ENCODE peak calls at places on chromosome 20, in seven cellular contexts. F is ovary, W is transverse colon, I is DND-41, B is left ventricle myocardium inferior, U is lower lobe of right lung, L is bronchial epithelial cell. H is an unnamed sample. For H3K27me3, the result is how much of the 10 kb centered on the place peaks cover.

GRCh38 chr20:2401527-2401926 is 20.8 kb downstream of the TGM6 start:
- DNase-seq in F (no peak), W (no peak), I (no peak), B (no peak), U (no peak), L (no peak), H (no peak)

GRCh38 chr20:577167-577791 is 32.8 kb downstream of the TCF15 start:
- DNase-seq in F (no peak), W (no peak), I (no peak), B (no peak), U (no peak), L (peak), H (no peak)

GRCh38 chr20:48378976-48379670 is 448.7 kb downstream of the PREX1 start:
- DNase-seq in F (no peak), W (no peak), I (no peak), B (no peak), U (no peak), L (no peak), H (no peak)

GRCh38 chr20:36454664-36455427 is 86.5 kb upstream of the MYL9 start:
- DNase-seq in F (no peak), W (no peak), I (no peak), B (peak), U (peak), L (no peak), H (no peak)

GRCh38 chr20:58970146-58970545 is 10.9 kb upstream of the NELFCD start:
- DNase-seq in F (no peak), W (no peak), I (no peak), B (no peak), U (no peak), L (no peak), H (no peak)

GRCh38 chr20:36543187-36544133 is 2.1 kb downstream of the MYL9 start:
- DNase-seq in F (peak), W (peak), I (no peak), B (peak), U (no peak), L (no peak), H (peak)

GRCh38 chr20:39800111-39800510 is 838.0 kb downstream of the DHX35 start:
- DNase-seq in F (no peak), W (no peak), I (no peak), B (no peak), U (no peak), L (peak), H (peak)

GRCh38 chr20:54323227-54323734 is 115.4 kb downstream of the PFDN4 start:
- DNase-seq in F (no peak), W (no peak), I (no peak), B (no peak), U (no peak), L (no peak), H (peak)

GRCh38 chr20:25984933-25985332 is 288.3 kb upstream of the ZNF337 start:
- DNase-seq in F (peak), W (peak), I (no peak), B (peak), U (peak), L (no peak), H (peak)

GRCh38 chr20:30811896-30812671 is 445.4 kb upstream of the DEFB115 start:
- DNase-seq in F (no peak), W (no peak), I (no peak), B (peak), U (peak), L (peak), H (peak)

GRCh38 chr20:48298851-48299484 is 513.7 kb upstream of the SULF2 start:
- DNase-seq in F (no peak), W (peak), I (no peak), B (no peak), U (no peak), L (peak), H (peak)

GRCh38 chr20:60463798-60464197 is 505.6 kb downstream of the CDH26 start:
- DNase-seq in F (no peak), W (no peak), I (no peak), B (no peak), U (no peak), L (no peak), H (no peak)
- H3K27me3 ChIP-seq in F (under half), W (under half), I (under half), B (under half), U (under half), L (under half), H (under half)

GRCh38 chr20:8213831-8214587 is 81.9 kb downstream of the PLCB1 start:
- DNase-seq in F (no peak), W (no peak), I (peak), B (no peak), U (no peak), L (no peak), H (no peak)
- H3K4me3 ChIP-seq in F (no peak), W (no peak), I (peak), B (peak), U (peak), L (no peak), H (no peak)

GRCh38 chr20:38730989-38731737 is 6.9 kb downstream of the SLC32A1 start:
- DNase-seq in F (peak), W (peak), I (peak), B (peak), U (peak), L (peak), H (peak)
- H3K27me3 ChIP-seq in F (under half), W (half or more), I (under half), B (half or more), U (half or more), L (half or more), H (half or more)

GRCh38 chr20:57498425-57499400 is 26.2 kb downstream of the CTCFL start:
- DNase-seq in F (no peak), W (no peak), I (peak), B (no peak), U (no peak), L (peak), H (peak)
- H3K4me3 ChIP-seq in F (no peak), W (no peak), I (no peak), B (no peak), U (no peak), L (no peak), H (no peak)

DNA sequence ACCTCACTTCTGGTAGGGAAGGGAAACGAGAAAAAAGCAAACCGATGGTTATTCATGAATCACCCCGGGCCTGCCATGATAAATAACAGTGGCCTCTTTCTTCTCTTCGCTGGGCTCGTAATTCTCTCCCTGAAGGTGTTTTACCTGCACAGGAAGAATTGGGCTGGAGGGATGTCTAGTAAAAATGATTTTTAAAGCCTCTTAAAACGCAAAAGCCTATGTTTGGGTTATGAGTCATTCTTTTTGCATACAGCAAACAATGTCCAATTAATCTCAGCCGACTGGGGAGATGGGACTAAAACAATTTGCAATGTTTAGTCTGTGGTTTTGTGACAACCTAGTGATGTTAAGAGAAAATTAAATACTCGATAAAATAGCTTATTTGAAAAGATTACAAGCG is 16.7 kb downstream of the LINC00237 start:
- DNase-seq in F (no peak), W (no peak), I (no peak), B (no peak), U (no peak), L (no peak), H (no peak)
- H3K27me3 ChIP-seq in F (under half), W (half or more), I (under half), B (half or more), U (under half), L (under half), H (half or more)

DNA sequence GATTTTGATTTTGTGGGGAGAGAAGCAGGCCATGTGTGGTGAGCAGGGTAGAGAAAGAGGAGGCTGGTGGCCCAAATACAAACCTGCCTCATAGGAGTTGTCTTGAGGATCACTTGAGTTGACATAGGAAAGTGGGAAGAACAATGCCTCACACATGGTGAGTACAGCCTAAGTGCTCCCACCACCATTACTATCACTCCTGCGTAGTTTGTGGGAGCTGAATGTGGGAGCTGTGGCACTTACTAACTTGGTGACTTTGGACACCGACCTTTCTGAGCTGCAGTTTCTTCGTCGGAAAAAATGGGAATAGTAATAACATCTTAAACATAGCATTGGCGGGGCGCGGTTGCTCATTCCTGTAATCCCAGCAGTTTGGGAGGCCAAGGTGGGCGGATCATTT is 25.5 kb upstream of the SERINC3 start:
- DNase-seq in F (no peak), W (no peak), I (no peak), B (no peak), U (no peak), L (no peak), H (no peak)
- H3K4me3 ChIP-seq in F (no peak), W (no peak), I (no peak), B (no peak), U (no peak), L (no peak), H (no peak)

GRCh38 chr20:61680096-61680495 is 385.6 kb downstream of the TAF4 start:
- DNase-seq in F (no peak), W (no peak), I (no peak), B (no peak), U (peak), L (no peak), H (no peak)

GRCh38 chr20:61679473-61679872 is 386.2 kb downstream of the TAF4 start:
- DNase-seq in F (no peak), W (no peak), I (no peak), B (peak), U (no peak), L (no peak), H (no peak)

GRCh38 chr20:61674688-61675087 is 391.0 kb downstream of the TAF4 start:
- DNase-seq in F (no peak), W (no peak), I (no peak), B (no peak), U (no peak), L (no peak), H (no peak)

GRCh38 chr20:61677928-61678327 is 387.8 kb downstream of the TAF4 start:
- DNase-seq in F (no peak), W (no peak), I (no peak), B (no peak), U (no peak), L (no peak), H (no peak)

GRCh38 chr20:61678437-61678836 is 387.2 kb downstream of the TAF4 start:
- DNase-seq in F (no peak), W (no peak), I (no peak), B (peak), U (peak), L (no peak), H (no peak)
- H3K27me3 ChIP-seq in F (under half), W (under half), I (under half), B (half or more), U (under half), L (under half), H (under half)

GRCh38 chr20:32458061-32458836 is 100.1 kb downstream of the ASXL1 start:
- DNase-seq in F (peak), W (no peak), I (no peak), B (no peak), U (no peak), L (no peak), H (no peak)
- H3K4me3 ChIP-seq in F (no peak), W (no peak), I (no peak), B (peak), U (no peak), L (no peak), H (no peak)